ENCODE peak calls at places on chromosomes 12 and 14, in seven cellular contexts. V, I, R, S, P, E and Y are unnamed samples.

GRCh38 chr14:73472182-73473114 is 14.1 kb upstream of the NUMB start:
- DNase-seq in V (peak), I (peak), R (no peak), S (peak), P (no peak), E (peak), Y (peak)

GRCh38 chr14:104892517-104893434 is 27.7 kb downstream of the CEP170B start:
- DNase-seq in V (no peak), I (no peak), R (peak), S (no peak), P (no peak), E (no peak), Y (no peak)

GRCh38 chr12:118359541-118359915 is 13.2 kb downstream of the TAOK3 start:
- DNase-seq in V (no peak), I (no peak), R (no peak), S (no peak), P (no peak), E (no peak), Y (no peak)

GRCh38 chr12:92547906-92548305 is 154.9 kb upstream of the PLEKHG7 start:
- DNase-seq in V (no peak), I (no peak), R (no peak), S (peak), P (no peak), E (no peak), Y (no peak)

GRCh38 chr12:30719060-30719459 is 23.4 kb upstream of the IPO8 start:
- DNase-seq in V (no peak), I (no peak), R (no peak), S (peak), P (no peak), E (peak), Y (no peak)

GRCh38 chr12:132074216-132074615 is 69.9 kb downstream of the DDX51 start:
- DNase-seq in V (no peak), I (no peak), R (no peak), S (no peak), P (no peak), E (no peak), Y (no peak)

GRCh38 chr14:91523972-91524371 is 13.9 kb upstream of the PPP4R3A start:
- DNase-seq in V (no peak), I (no peak), R (no peak), S (no peak), P (no peak), E (no peak), Y (no peak)

GRCh38 chr12:104181313-104181712 is 34.3 kb upstream of the TXNRD1 start:
- DNase-seq in V (no peak), I (no peak), R (no peak), S (no peak), P (no peak), E (peak), Y (no peak)

GRCh38 chr12:25959069-25959961 is 833 bp downstream of the RASSF8 start:
- DNase-seq in V (no peak), I (no peak), R (peak), S (peak), P (no peak), E (peak), Y (peak)

GRCh38 chr12:18153826-18154225 is 63.8 kb upstream of the RERGL start:
- DNase-seq in V (no peak), I (no peak), R (no peak), S (no peak), P (no peak), E (no peak), Y (no peak)

GRCh38 chr14:100906420-100906819 is 2.9 kb upstream of the RTL1 start:
- DNase-seq in V (no peak), I (no peak), R (no peak), S (no peak), P (no peak), E (no peak), Y (no peak)

GRCh38 chr14:49868720-49869114 is 16.1 kb upstream of the NEMF start:
- DNase-seq in V (no peak), I (no peak), R (no peak), S (no peak), P (no peak), E (no peak), Y (no peak)

GRCh38 chr12:21073822-21074460 is 57.1 kb upstream of the SLCO1B1 start:
- DNase-seq in V (no peak), I (no peak), R (no peak), S (no peak), P (no peak), E (peak), Y (no peak)

GRCh38 chr14:42517786-42518530 is 911.3 kb downstream of the LRFN5 start:
- DNase-seq in V (no peak), I (no peak), R (no peak), S (no peak), P (no peak), E (no peak), Y (no peak)

GRCh38 chr12:19198272-19198671 is 68.7 kb downstream of the PLEKHA5 start:
- DNase-seq in V (no peak), I (no peak), R (no peak), S (peak), P (no peak), E (peak), Y (no peak)

GRCh38 chr12:63301311-63301710 is 150.3 kb upstream of the AVPR1A start:
- DNase-seq in V (no peak), I (no peak), R (no peak), S (peak), P (no peak), E (peak), Y (no peak)

GRCh38 chr12:102629262-102629888 is 149.0 kb upstream of the IGF1 start:
- DNase-seq in V (no peak), I (no peak), R (no peak), S (peak), P (no peak), E (no peak), Y (no peak)

GRCh38 chr12:123058980-123059379 is 78.5 kb downstream of the ARL6IP4 start:
- DNase-seq in V (no peak), I (no peak), R (no peak), S (peak), P (no peak), E (no peak), Y (no peak)

GRCh38 chr14:102445641-102446040 is 63.9 kb downstream of the ANKRD9 start:
- DNase-seq in V (no peak), I (no peak), R (no peak), S (no peak), P (no peak), E (no peak), Y (no peak)

GRCh38 chr12:20520572-20520971 is 152.2 kb downstream of the PDE3A start:
- DNase-seq in V (no peak), I (no peak), R (no peak), S (no peak), P (no peak), E (no peak), Y (no peak)

GRCh38 chr12:108101605-108102175 is 27.4 kb upstream of the WSCD2 start:
- DNase-seq in V (no peak), I (no peak), R (no peak), S (no peak), P (no peak), E (no peak), Y (no peak)

GRCh38 chr14:100851946-100852620 is 26.2 kb downstream of the MEG3 start:
- DNase-seq in V (no peak), I (no peak), R (no peak), S (no peak), P (no peak), E (no peak), Y (no peak)

GRCh38 chr14:55426881-55427280 is 13.5 kb downstream of the TBPL2 start:
- DNase-seq in V (no peak), I (no peak), R (no peak), S (no peak), P (no peak), E (no peak), Y (no peak)

GRCh38 chr12:86173044-86173443 is 83.1 kb downstream of the MGAT4C start:
- DNase-seq in V (no peak), I (no peak), R (no peak), S (no peak), P (no peak), E (no peak), Y (no peak)

GRCh38 chr12:19965196-19966038 is 402.9 kb upstream of the PDE3A start:
- DNase-seq in V (no peak), I (no peak), R (no peak), S (no peak), P (no peak), E (no peak), Y (no peak)

GRCh38 chr12:122003646-122004611 is 17.8 kb upstream of the BCL7A start:
- DNase-seq in V (no peak), I (no peak), R (no peak), S (peak), P (no peak), E (no peak), Y (no peak)

GRCh38 chr12:24285413-24285812 is 335.9 kb upstream of the SOX5 start:
- DNase-seq in V (no peak), I (no peak), R (no peak), S (no peak), P (no peak), E (no peak), Y (no peak)

GRCh38 chr12:104357431-104357952 is 54.0 kb downstream of the EID3 start:
- DNase-seq in V (no peak), I (no peak), R (no peak), S (peak), P (no peak), E (no peak), Y (no peak)

GRCh38 chr14:88960528-88960927 is 136.1 kb downstream of the TTC8 start:
- DNase-seq in V (no peak), I (no peak), R (no peak), S (no peak), P (no peak), E (no peak), Y (no peak)

GRCh38 chr12:118541945-118542344 is 165.6 kb downstream of the SUDS3 start:
- DNase-seq in V (no peak), I (no peak), R (no peak), S (no peak), P (no peak), E (no peak), Y (no peak)

GRCh38 chr14:94320243-94320642 is 2.9 kb downstream of the SERPINA6 start:
- DNase-seq in V (no peak), I (no peak), R (no peak), S (no peak), P (no peak), E (peak), Y (no peak)

GRCh38 chr12:98073610-98074009 is 441.8 kb upstream of the TMPO start:
- DNase-seq in V (no peak), I (no peak), R (no peak), S (no peak), P (no peak), E (no peak), Y (no peak)